ENCODE peak calls at places on chromosomes 16 and 17, in seven cellular contexts. W, J, S, H, Z, T and F are unnamed samples.

GRCh38 chr16:56933828-56934598 is 2.1 kb downstream of the HERPUD1 start:
- DNase-seq in S (no peak), W (no peak), J (no peak), T (no peak), H (no peak), Z (no peak), F (no peak)

GRCh38 chr17:41480136-41480535 is 815 bp downstream of the KRT35 start:
- DNase-seq in W (no peak), Z (no peak), H (no peak), S (no peak), J (no peak), T (no peak), F (no peak)

GRCh38 chr17:19327039-19327776 is 35.3 kb downstream of the B9D1 start:
- DNase-seq in W (no peak), H (no peak), Z (no peak), T (peak), S (no peak), J (peak), F (no peak)

GRCh38 chr16:48276102-48276501 is 28.8 kb upstream of the ABCC11 start:
- DNase-seq in H (no peak), T (no peak), Z (no peak), S (no peak), J (peak), W (peak), F (no peak)

GRCh38 chr16:27721548-27722265 is 171.8 kb downstream of the KATNIP start:
- DNase-seq in Z (no peak), S (no peak), J (peak), H (no peak), T (peak), W (peak), F (no peak)

GRCh38 chr17:40068917-40069750 is 6.4 kb downstream of the THRA start:
- DNase-seq in W (peak), T (peak), J (peak), H (peak), Z (no peak), S (peak), F (peak)

GRCh38 chr16:20099375-20099774 is 25.7 kb upstream of the GPR139 start:
- DNase-seq in W (no peak), J (no peak), S (no peak), H (no peak), T (no peak), Z (no peak), F (no peak)

GRCh38 chr17:40360091-40360490 is 4.4 kb downstream of the GJD3 start:
- DNase-seq in Z (no peak), W (no peak), H (peak), S (no peak), T (no peak), J (no peak), F (no peak)

GRCh38 chr17:31476525-31477416 is 85.3 kb downstream of the RAB11FIP4 start:
- DNase-seq in T (no peak), S (no peak), J (no peak), H (no peak), Z (no peak), W (no peak), F (no peak)

GRCh38 chr16:2768403-2769089 is 8.5 kb downstream of the ELOB start:
- DNase-seq in H (peak), S (no peak), T (peak), W (no peak), Z (no peak), J (no peak), F (no peak)

GRCh38 chr17:64183815-64184397 is 54.0 kb upstream of the ERN1 start:
- DNase-seq in W (no peak), S (no peak), H (no peak), T (no peak), J (peak), Z (no peak), F (no peak)

GRCh38 chr16:2981899-2982250 is 1.6 kb upstream of the PKMYT1 start:
- DNase-seq in Z (no peak), S (no peak), W (no peak), H (no peak), T (no peak), J (no peak), F (no peak)

GRCh38 chr16:53449816-53450517 is 15.7 kb downstream of the RBL2 start:
- DNase-seq in S (peak), H (no peak), Z (no peak), W (no peak), J (no peak), T (no peak), F (no peak)

GRCh38 chr16:78210305-78210704 is 110.9 kb downstream of the WWOX start:
- DNase-seq in W (no peak), T (no peak), Z (no peak), J (peak), H (no peak), S (no peak), F (no peak)

GRCh38 chr16:85141491-85142128 is 29.3 kb upstream of the CIBAR2 start:
- DNase-seq in Z (no peak), W (no peak), T (no peak), H (no peak), J (no peak), S (no peak), F (no peak)

GRCh38 chr16:67447508-67448076 is 16.7 kb downstream of the HSD11B2 start:
- DNase-seq in J (peak), W (peak), S (no peak), H (no peak), Z (no peak), T (no peak), F (peak)

GRCh38 chr16:23082161-23082788 is 67.0 kb downstream of the USP31 start:
- DNase-seq in J (no peak), Z (no peak), H (no peak), T (no peak), S (peak), W (no peak), F (no peak)

GRCh38 chr17:77373298-77374169 is 232.8 kb downstream of the SEC14L1 start:
- DNase-seq in Z (no peak), W (peak), J (no peak), H (peak), S (no peak), T (peak), F (peak)